ENCODE peak calls at places on chromosomes 4 and X, in seven cellular contexts. N is NCI-H1694 treated with DMSO at 0.1 percent for 48 hours; K is CD4-positive, alpha-beta T cell; U is stimulated activated CD4-positive, alpha-beta T cell treated with anti-CD3 and anti-CD28 coated beads, Interleukin-4, amount 100 ng/mL, for 48 hours; S is renal cortical epithelial cell; C is type B pancreatic cell; W is psoas muscle. O is an unnamed sample.

GRCh38 chr4:5619913-5620625 is 88.3 kb downstream of the EVC2 start:
- DNase-seq in N (no peak), K (no peak), U (no peak), S (peak), C (no peak), W (no peak), O (no peak)

GRCh38 chr4:42627887-42628646 is 28.8 kb downstream of the ATP8A1 start:
- DNase-seq in N (no peak), K (peak), U (no peak), S (no peak), C (no peak), W (peak), O (no peak)

GRCh38 chrX:78123190-78123589 is 16.3 kb downstream of the TAF9B start:
- DNase-seq in N (no peak), K (no peak), U (no peak), S (peak), C (no peak), W (no peak), O (no peak)

GRCh38 chrX:9573282-9574106 is 108.6 kb downstream of the TBL1X start:
- DNase-seq in N (no peak), K (no peak), U (no peak), S (peak), C (no peak), W (no peak), O (no peak)

GRCh38 chr4:119184128-119184527 is 28.4 kb upstream of the USP53 start:
- DNase-seq in N (no peak), K (no peak), U (no peak), S (no peak), C (no peak), W (no peak), O (no peak)

GRCh38 chrX:148049441-148049840 is 68.3 kb downstream of the FMR1NB start:
- DNase-seq in N (peak), K (no peak), U (no peak), S (peak), C (no peak), W (no peak), O (no peak)

GRCh38 chrX:114611018-114611619 is 27.2 kb downstream of the HTR2C start:
- DNase-seq in N (peak), K (no peak), U (no peak), S (peak), C (no peak), W (no peak), O (no peak)

GRCh38 chr4:80213117-80213815 is 16.0 kb downstream of the PRDM8 start:
- DNase-seq in N (no peak), K (no peak), U (no peak), S (peak), C (no peak), W (no peak), O (no peak)

GRCh38 chr4:176792348-176793059 is at the start of gene VEGFC:
- DNase-seq in N (no peak), K (no peak), U (no peak), S (no peak), C (peak), W (peak), O (peak)

GRCh38 chr4:26962720-26963119 is 102.1 kb downstream of the STIM2 start:
- DNase-seq in N (no peak), K (no peak), U (no peak), S (peak), C (no peak), W (no peak), O (no peak)

GRCh38 chr4:88937081-88937480 is 119.9 kb downstream of the FAM13A start:
- DNase-seq in N (no peak), K (no peak), U (no peak), S (peak), C (no peak), W (no peak), O (no peak)

GRCh38 chrX:7514871-7515599 is 327.9 kb upstream of the VCX start:
- DNase-seq in N (no peak), K (no peak), U (no peak), S (peak), C (no peak), W (peak), O (no peak)

GRCh38 chr4:82786004-82786400 is 12.6 kb downstream of the SCD5 start:
- DNase-seq in N (no peak), K (no peak), U (no peak), S (no peak), C (no peak), W (no peak), O (no peak)

GRCh38 chr4:93448691-93449293 is 379.8 kb upstream of the ATOH1 start:
- DNase-seq in N (no peak), K (no peak), U (no peak), S (no peak), C (no peak), W (no peak), O (no peak)

GRCh38 chrX:88937616-88938015 is 190.6 kb downstream of the CPXCR1 start:
- DNase-seq in N (no peak), K (no peak), U (no peak), S (no peak), C (no peak), W (no peak), O (no peak)

GRCh38 chrX:131821945-131822622 is 201.0 kb upstream of the STK26 start:
- DNase-seq in N (no peak), K (no peak), U (no peak), S (no peak), C (no peak), W (peak), O (no peak)

GRCh38 chrX:19904778-19905367 is 17.5 kb upstream of the SH3KBP1 start:
- DNase-seq in N (peak), K (no peak), U (no peak), S (peak), C (peak), W (no peak), O (no peak)

GRCh38 chrX:153829549-153829798 is 870 bp downstream of the PDZD4 start:
- DNase-seq in N (no peak), K (no peak), U (no peak), S (no peak), C (no peak), W (no peak), O (no peak)

GRCh38 chrX:18927558-18927957 is 56.4 kb downstream of the PHKA2 start:
- DNase-seq in N (no peak), K (no peak), U (no peak), S (no peak), C (no peak), W (no peak), O (no peak)

GRCh38 chrX:129982300-129983246 is at the start of gene BCORL1:
- DNase-seq in N (peak), K (peak), U (peak), S (peak), C (peak), W (peak), O (peak)

GRCh38 chr4:126766266-126766665 is 866.5 kb upstream of the INTU start:
- DNase-seq in N (no peak), K (no peak), U (no peak), S (no peak), C (no peak), W (no peak), O (no peak)

GRCh38 chrX:111447298-111447697 is 35.3 kb upstream of the DCX start:
- DNase-seq in N (peak), K (no peak), U (no peak), S (no peak), C (no peak), W (no peak), O (no peak)

GRCh38 chr4:145083891-145084640 is 13.9 kb downstream of the ANAPC10 start:
- DNase-seq in N (no peak), K (no peak), U (no peak), S (peak), C (no peak), W (no peak), O (no peak)

GRCh38 chr4:30056016-30056415 is 664.2 kb upstream of the PCDH7 start:
- DNase-seq in N (no peak), K (no peak), U (no peak), S (no peak), C (no peak), W (no peak), O (no peak)

GRCh38 chrX:150363561-150364346 is 637 bp downstream of the MAMLD1 start:
- DNase-seq in N (peak), K (no peak), U (no peak), S (no peak), C (no peak), W (peak), O (peak)

GRCh38 chr4:147683172-147683571 is 791 bp downstream of the PRMT9 start:
- DNase-seq in N (no peak), K (no peak), U (no peak), S (no peak), C (no peak), W (no peak), O (no peak)

GRCh38 chr4:139278956-139279722 is 886 bp downstream of the MGARP start:
- DNase-seq in N (no peak), K (no peak), U (no peak), S (no peak), C (no peak), W (no peak), O (no peak)

O was measured in lower lobe of right lung.